ENCODE peak calls at places on chromosomes 7 and 10, in ten cellular contexts. One of them, this sample, is unnamed. For H3K4me1, the result is how much of the 10 kb centered on the place peaks cover.

GRCh38 chr7:127886248-127886647 is 145.0 kb downstream of the LRRC4 start:
- DNase-seq in adrenal gland: no peak
- DNase-seq in astrocyte: no peak
- DNase-seq in lower lobe of right lung: no peak
- DNase-seq in spleen: no peak
- DNase-seq in CD8-positive, alpha-beta memory T cell: no peak
- DNase-seq in fibroblast of lung: peak
- DNase-seq in HepG2: no peak
- DNase-seq in HCT116: no peak
- DNase-seq in CD8-positive, alpha-beta T cell: no peak
- DNase-seq in this sample: no peak

GRCh38 chr10:1567742-1568495 is 169.4 kb downstream of the ADARB2 start:
- DNase-seq in adrenal gland: no peak
- DNase-seq in astrocyte: no peak
- DNase-seq in lower lobe of right lung: no peak
- DNase-seq in spleen: peak
- DNase-seq in CD8-positive, alpha-beta memory T cell: no peak
- DNase-seq in fibroblast of lung: no peak
- DNase-seq in HepG2: no peak
- DNase-seq in HCT116: no peak
- DNase-seq in CD8-positive, alpha-beta T cell: no peak
- DNase-seq in this sample: no peak

GRCh38 chr10:84289521-84290200 is 38.7 kb upstream of the CCSER2 start:
- DNase-seq in adrenal gland: no peak
- DNase-seq in astrocyte: no peak
- DNase-seq in lower lobe of right lung: no peak
- DNase-seq in spleen: no peak
- DNase-seq in CD8-positive, alpha-beta memory T cell: no peak
- DNase-seq in fibroblast of lung: no peak
- DNase-seq in HepG2: no peak
- DNase-seq in HCT116: no peak
- DNase-seq in CD8-positive, alpha-beta T cell: no peak
- DNase-seq in this sample: no peak

GRCh38 chr10:61332506-61332905 is 120.7 kb downstream of the TMEM26 start:
- DNase-seq in adrenal gland: no peak
- DNase-seq in astrocyte: no peak
- DNase-seq in lower lobe of right lung: no peak
- DNase-seq in spleen: no peak
- DNase-seq in CD8-positive, alpha-beta memory T cell: no peak
- DNase-seq in fibroblast of lung: no peak
- DNase-seq in HepG2: no peak
- DNase-seq in HCT116: no peak
- DNase-seq in CD8-positive, alpha-beta T cell: no peak
- DNase-seq in this sample: no peak

GRCh38 chr7:7982904-7983303 is 14.3 kb downstream of the GLCCI1 start:
- DNase-seq in adrenal gland: no peak
- DNase-seq in astrocyte: no peak
- DNase-seq in lower lobe of right lung: no peak
- DNase-seq in spleen: no peak
- DNase-seq in CD8-positive, alpha-beta memory T cell: no peak
- DNase-seq in fibroblast of lung: no peak
- DNase-seq in HepG2: no peak
- DNase-seq in HCT116: no peak
- DNase-seq in CD8-positive, alpha-beta T cell: no peak
- DNase-seq in this sample: no peak

GRCh38 chr7:657565-658119 is 68.9 kb upstream of the DNAAF5 start:
- DNase-seq in adrenal gland: no peak
- DNase-seq in astrocyte: no peak
- DNase-seq in lower lobe of right lung: no peak
- DNase-seq in spleen: no peak
- DNase-seq in CD8-positive, alpha-beta memory T cell: no peak
- DNase-seq in fibroblast of lung: peak
- DNase-seq in HepG2: no peak
- DNase-seq in HCT116: no peak
- DNase-seq in CD8-positive, alpha-beta T cell: no peak
- DNase-seq in this sample: no peak

GRCh38 chr10:129047001-129047400 is 420.0 kb upstream of the MGMT start:
- DNase-seq in adrenal gland: no peak
- DNase-seq in astrocyte: no peak
- DNase-seq in lower lobe of right lung: no peak
- DNase-seq in spleen: no peak
- DNase-seq in CD8-positive, alpha-beta memory T cell: no peak
- DNase-seq in fibroblast of lung: no peak
- DNase-seq in HepG2: no peak
- DNase-seq in HCT116: no peak
- DNase-seq in CD8-positive, alpha-beta T cell: no peak
- DNase-seq in this sample: no peak

GRCh38 chr7:12212051-12212485 is 974 bp downstream of the TMEM106B start:
- DNase-seq in adrenal gland: peak
- DNase-seq in astrocyte: peak
- DNase-seq in lower lobe of right lung: no peak
- DNase-seq in spleen: no peak
- DNase-seq in CD8-positive, alpha-beta memory T cell: no peak
- DNase-seq in fibroblast of lung: peak
- DNase-seq in HepG2: peak
- DNase-seq in HCT116: peak
- DNase-seq in CD8-positive, alpha-beta T cell: no peak
- DNase-seq in this sample: no peak

GRCh38 chr7:118753464-118753863 is 529.0 kb downstream of the ANKRD7 start:
- DNase-seq in adrenal gland: no peak
- DNase-seq in astrocyte: no peak
- DNase-seq in lower lobe of right lung: no peak
- DNase-seq in spleen: no peak
- DNase-seq in CD8-positive, alpha-beta memory T cell: no peak
- DNase-seq in fibroblast of lung: no peak
- DNase-seq in HepG2: no peak
- DNase-seq in HCT116: no peak
- DNase-seq in CD8-positive, alpha-beta T cell: no peak
- DNase-seq in this sample: no peak

GRCh38 chr7:143497008-143497795 is 19.5 kb downstream of the TAS2R41 start:
- DNase-seq in adrenal gland: no peak
- DNase-seq in astrocyte: no peak
- DNase-seq in lower lobe of right lung: no peak
- DNase-seq in spleen: no peak
- DNase-seq in CD8-positive, alpha-beta memory T cell: no peak
- DNase-seq in fibroblast of lung: no peak
- DNase-seq in HepG2: no peak
- DNase-seq in HCT116: no peak
- DNase-seq in CD8-positive, alpha-beta T cell: no peak
- DNase-seq in this sample: no peak

GRCh38 chr7:102978280-102978679 is 65.5 kb downstream of the LRRC17 start:
- DNase-seq in adrenal gland: peak
- DNase-seq in astrocyte: peak
- DNase-seq in lower lobe of right lung: no peak
- DNase-seq in spleen: no peak
- DNase-seq in CD8-positive, alpha-beta memory T cell: no peak
- DNase-seq in fibroblast of lung: peak
- DNase-seq in HepG2: no peak
- DNase-seq in HCT116: peak
- DNase-seq in CD8-positive, alpha-beta T cell: no peak
- DNase-seq in this sample: no peak

GRCh38 chr7:3673524-3673923 is 372.5 kb downstream of the SDK1 start:
- DNase-seq in adrenal gland: no peak
- DNase-seq in astrocyte: no peak
- DNase-seq in lower lobe of right lung: peak
- DNase-seq in spleen: no peak
- DNase-seq in CD8-positive, alpha-beta memory T cell: peak
- DNase-seq in fibroblast of lung: peak
- DNase-seq in HepG2: peak
- DNase-seq in HCT116: no peak
- DNase-seq in CD8-positive, alpha-beta T cell: peak
- DNase-seq in this sample: peak

GRCh38 chr10:21953585-21954057 is 49.9 kb downstream of the DNAJC1 start:
- DNase-seq in adrenal gland: no peak
- DNase-seq in astrocyte: peak
- DNase-seq in lower lobe of right lung: no peak
- DNase-seq in spleen: no peak
- DNase-seq in CD8-positive, alpha-beta memory T cell: no peak
- DNase-seq in fibroblast of lung: peak
- DNase-seq in HepG2: peak
- DNase-seq in HCT116: peak
- DNase-seq in CD8-positive, alpha-beta T cell: no peak
- DNase-seq in this sample: peak

GRCh38 chr7:92888-93672 is 99.3 kb upstream of the FAM20C start:
- DNase-seq in adrenal gland: no peak
- DNase-seq in astrocyte: no peak
- DNase-seq in lower lobe of right lung: no peak
- DNase-seq in spleen: no peak
- DNase-seq in CD8-positive, alpha-beta memory T cell: no peak
- DNase-seq in fibroblast of lung: no peak
- DNase-seq in HepG2: no peak
- DNase-seq in HCT116: no peak
- DNase-seq in CD8-positive, alpha-beta T cell: no peak
- DNase-seq in this sample: no peak

GRCh38 chr10:102738692-102739121 is 5.0 kb upstream of the WBP1L start:
- DNase-seq in adrenal gland: no peak
- DNase-seq in astrocyte: no peak
- DNase-seq in lower lobe of right lung: no peak
- DNase-seq in spleen: no peak
- DNase-seq in CD8-positive, alpha-beta memory T cell: no peak
- DNase-seq in fibroblast of lung: no peak
- DNase-seq in HepG2: no peak
- DNase-seq in HCT116: no peak
- DNase-seq in CD8-positive, alpha-beta T cell: no peak
- DNase-seq in this sample: no peak

GRCh38 chr7:111137296-111138195 is 46.6 kb downstream of the LRRN3 start:
- DNase-seq in adrenal gland: no peak
- DNase-seq in astrocyte: peak
- DNase-seq in lower lobe of right lung: peak
- DNase-seq in spleen: peak
- DNase-seq in CD8-positive, alpha-beta memory T cell: no peak
- DNase-seq in fibroblast of lung: peak
- DNase-seq in HepG2: no peak
- DNase-seq in HCT116: no peak
- DNase-seq in CD8-positive, alpha-beta T cell: no peak
- DNase-seq in this sample: no peak

GRCh38 chr7:150451097-150451793 is 815 bp downstream of the GIMAP8 start:
- DNase-seq in adrenal gland: peak
- DNase-seq in astrocyte: no peak
- DNase-seq in lower lobe of right lung: peak
- DNase-seq in spleen: peak
- DNase-seq in CD8-positive, alpha-beta memory T cell: peak
- DNase-seq in fibroblast of lung: no peak
- DNase-seq in HepG2: no peak
- DNase-seq in HCT116: no peak
- DNase-seq in CD8-positive, alpha-beta T cell: peak
- DNase-seq in this sample: peak
- H3K27ac ChIP-seq in adrenal gland: peak
- H3K27ac ChIP-seq in astrocyte: no peak
- H3K27ac ChIP-seq in lower lobe of right lung: peak
- H3K27ac ChIP-seq in spleen: peak
- H3K27ac ChIP-seq in CD8-positive, alpha-beta memory T cell: peak
- H3K27ac ChIP-seq in fibroblast of lung: no peak
- H3K27ac ChIP-seq in HepG2: no peak
- H3K27ac ChIP-seq in HCT116: no peak
- H3K27ac ChIP-seq in CD8-positive, alpha-beta T cell: peak
- H3K27ac ChIP-seq in this sample: peak

GRCh38 chr10:133159950-133160812 is at the start of gene KNDC1:
- DNase-seq in adrenal gland: peak
- DNase-seq in astrocyte: no peak
- DNase-seq in lower lobe of right lung: peak
- DNase-seq in spleen: peak
- DNase-seq in CD8-positive, alpha-beta memory T cell: no peak
- DNase-seq in fibroblast of lung: peak
- DNase-seq in HepG2: no peak
- DNase-seq in HCT116: no peak
- DNase-seq in CD8-positive, alpha-beta T cell: no peak
- DNase-seq in this sample: peak
- H3K4me3 ChIP-seq in adrenal gland: no peak
- H3K4me3 ChIP-seq in astrocyte: peak
- H3K4me3 ChIP-seq in lower lobe of right lung: peak
- H3K4me3 ChIP-seq in spleen: peak
- H3K4me3 ChIP-seq in CD8-positive, alpha-beta memory T cell: no peak
- H3K4me3 ChIP-seq in fibroblast of lung: peak
- H3K4me3 ChIP-seq in HepG2: peak
- H3K4me3 ChIP-seq in HCT116: peak
- H3K4me3 ChIP-seq in CD8-positive, alpha-beta T cell: no peak
- H3K4me3 ChIP-seq in this sample: no peak

GRCh38 chr10:13708256-13708990 is 121.7 kb downstream of the PRPF18 start:
- DNase-seq in adrenal gland: no peak
- DNase-seq in astrocyte: peak
- DNase-seq in lower lobe of right lung: no peak
- DNase-seq in spleen: no peak
- DNase-seq in CD8-positive, alpha-beta memory T cell: no peak
- DNase-seq in fibroblast of lung: no peak
- DNase-seq in HepG2: no peak
- DNase-seq in HCT116: no peak
- DNase-seq in CD8-positive, alpha-beta T cell: no peak
- DNase-seq in this sample: no peak
- H3K4me1 ChIP-seq in adrenal gland: under half
- H3K4me1 ChIP-seq in astrocyte: half or more
- H3K4me1 ChIP-seq in lower lobe of right lung: half or more
- H3K4me1 ChIP-seq in spleen: under half
- H3K4me1 ChIP-seq in CD8-positive, alpha-beta memory T cell: under half
- H3K4me1 ChIP-seq in fibroblast of lung: under half
- H3K4me1 ChIP-seq in HepG2: under half
- H3K4me1 ChIP-seq in HCT116: under half
- H3K4me1 ChIP-seq in CD8-positive, alpha-beta T cell: under half
- H3K4me1 ChIP-seq in this sample: under half

DNA sequence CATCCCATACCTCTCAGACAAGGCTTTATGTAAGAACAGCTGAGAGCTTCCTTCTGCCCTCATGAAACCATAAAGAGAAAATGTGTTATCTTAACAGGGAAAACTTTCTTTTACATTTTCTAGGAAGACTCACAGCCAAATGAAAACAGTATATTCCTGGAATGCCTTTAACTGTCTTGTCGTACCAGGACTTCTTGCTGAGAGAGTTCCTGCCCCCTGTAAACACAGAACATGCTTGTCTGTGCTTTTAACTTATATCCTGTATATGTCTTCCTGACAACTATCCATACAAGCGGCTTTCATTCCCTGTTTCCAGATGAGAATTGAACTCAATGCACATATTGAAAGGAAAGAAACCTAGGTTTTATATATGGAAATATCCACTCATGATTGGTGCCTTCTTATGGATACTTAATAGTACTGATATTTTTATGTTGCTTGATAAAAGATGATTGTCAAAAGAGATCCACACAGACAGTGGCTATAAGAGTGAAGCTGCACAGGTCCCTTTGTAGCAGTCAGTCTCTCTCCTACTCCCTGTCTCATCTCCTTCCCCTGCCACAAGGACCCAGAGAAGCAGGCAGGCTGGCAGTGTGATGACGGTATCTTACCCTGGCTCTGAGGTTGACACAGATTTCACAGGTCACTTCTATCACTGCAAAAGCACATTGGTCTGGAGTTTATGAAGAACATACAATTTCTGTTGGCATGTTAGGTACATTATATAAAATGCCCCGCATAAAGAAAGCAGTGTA is 64.6 kb upstream of the AHR start:
- DNase-seq in adrenal gland: no peak
- DNase-seq in astrocyte: no peak
- DNase-seq in lower lobe of right lung: no peak
- DNase-seq in spleen: no peak
- DNase-seq in CD8-positive, alpha-beta memory T cell: peak
- DNase-seq in fibroblast of lung: no peak
- DNase-seq in HepG2: no peak
- DNase-seq in HCT116: no peak
- DNase-seq in CD8-positive, alpha-beta T cell: peak
- DNase-seq in this sample: peak
- H3K27ac ChIP-seq in adrenal gland: no peak
- H3K27ac ChIP-seq in astrocyte: peak
- H3K27ac ChIP-seq in lower lobe of right lung: peak
- H3K27ac ChIP-seq in spleen: peak
- H3K27ac ChIP-seq in CD8-positive, alpha-beta memory T cell: peak
- H3K27ac ChIP-seq in fibroblast of lung: peak
- H3K27ac ChIP-seq in HepG2: no peak
- H3K27ac ChIP-seq in HCT116: peak
- H3K27ac ChIP-seq in CD8-positive, alpha-beta T cell: peak
- H3K27ac ChIP-seq in this sample: peak

GRCh38 chr10:71222541-71223364 is 10.4 kb downstream of the UNC5B start:
- DNase-seq in adrenal gland: no peak
- DNase-seq in astrocyte: peak
- DNase-seq in lower lobe of right lung: no peak
- DNase-seq in spleen: peak
- DNase-seq in CD8-positive, alpha-beta memory T cell: no peak
- DNase-seq in fibroblast of lung: no peak
- DNase-seq in HepG2: no peak
- DNase-seq in HCT116: no peak
- DNase-seq in CD8-positive, alpha-beta T cell: no peak
- DNase-seq in this sample: no peak
- H3K4me3 ChIP-seq in adrenal gland: no peak
- H3K4me3 ChIP-seq in astrocyte: no peak
- H3K4me3 ChIP-seq in lower lobe of right lung: no peak
- H3K4me3 ChIP-seq in spleen: no peak
- H3K4me3 ChIP-seq in CD8-positive, alpha-beta memory T cell: no peak
- H3K4me3 ChIP-seq in fibroblast of lung: no peak
- H3K4me3 ChIP-seq in HepG2: no peak
- H3K4me3 ChIP-seq in HCT116: no peak
- H3K4me3 ChIP-seq in CD8-positive, alpha-beta T cell: no peak
- H3K4me3 ChIP-seq in this sample: no peak

This sample was measured in CD4-positive, CD25-positive, alpha-beta regulatory T cell.